ENCODE peak calls at places on chromosome 13, in four cellular contexts. A is mucosa of descending colon, I is brain microvascular endothelial cell, X is ascending aorta. Z is an unnamed sample.
A peak's percentile ranks its signal among the peaks of the same experiment; 100 is the strongest.

GRCh38 chr13:34750078-34750703 is 191.9 kb upstream of the NBEA start:
- DNase-seq in I (no peak), X (no peak), A (no peak), Z (no peak)

GRCh38 chr13:113836917-113837553 is 26.8 kb downstream of the GAS6 start:
- DNase-seq in I (peak; percentile 81), A (peak; percentile 59), X (no peak), Z (no peak)

GRCh38 chr13:105031306-105031705 is 1504.2 kb downstream of the EFNB2 start:
- DNase-seq in X (no peak), I (no peak), A (no peak), Z (no peak)

GRCh38 chr13:44292545-44292944 is 81.1 kb upstream of the SERP2 start:
- DNase-seq in A (no peak), I (no peak), X (no peak), Z (no peak)

GRCh38 chr13:78194904-78195639 is 276.4 kb upstream of the EDNRB start:
- DNase-seq in I (no peak), A (no peak), X (no peak), Z (peak; percentile 23)

GRCh38 chr13:87666826-87667225 is 4.3 kb upstream of the SLITRK5 start:
- DNase-seq in I (no peak), A (no peak), X (no peak), Z (no peak)

GRCh38 chr13:82615043-82615442 is 1267.2 kb downstream of the SLITRK1 start:
- DNase-seq in I (no peak), X (no peak), A (no peak), Z (no peak)

GRCh38 chr13:105703843-105704242 is 831.6 kb downstream of the EFNB2 start:
- DNase-seq in X (no peak), I (no peak), A (no peak), Z (no peak)

GRCh38 chr13:110759710-110760109 is 46.2 kb downstream of the ING1 start:
- DNase-seq in X (no peak), I (peak; percentile 77), A (no peak), Z (no peak)

GRCh38 chr13:113581871-113582270 is 2.7 kb upstream of the TFDP1 start:
- DNase-seq in A (no peak), I (no peak), X (no peak), Z (no peak)

GRCh38 chr13:113948034-113948742 is 25.7 kb downstream of the C13orf46 start:
- DNase-seq in I (no peak), A (peak; percentile 27), X (no peak), Z (no peak)

GRCh38 chr13:41213316-41213715 is 18.9 kb upstream of the KBTBD7 start:
- DNase-seq in X (no peak), I (no peak), A (no peak), Z (no peak)

GRCh38 chr13:38630780-38631179 is 56.1 kb upstream of the FREM2 start:
- DNase-seq in I (peak; percentile 18), X (no peak), A (no peak), Z (no peak)

GRCh38 chr13:84607614-84608013 is 725.3 kb upstream of the SLITRK1 start:
- DNase-seq in X (no peak), I (peak; percentile 56), A (no peak), Z (peak; percentile 21)

GRCh38 chr13:97108535-97108910 is 113.6 kb upstream of the MBNL2 start:
- DNase-seq in A (no peak), I (peak; percentile 46), X (no peak), Z (no peak)

GRCh38 chr13:98143601-98144500 is 957 bp downstream of the FARP1 start:
- DNase-seq in X (no peak), A (no peak), I (no peak), Z (no peak)

GRCh38 chr13:53631511-53631910 is 602.9 kb downstream of the OLFM4 start:
- DNase-seq in A (no peak), X (no peak), I (no peak), Z (no peak)

GRCh38 chr13:98504371-98504963 is 72.4 kb downstream of the STK24 start:
- DNase-seq in I (no peak), X (no peak), A (no peak), Z (no peak)

GRCh38 chr13:40064723-40065122 is 409.3 kb downstream of the COG6 start:
- DNase-seq in I (peak; percentile 84), X (no peak), A (no peak), Z (no peak)

GRCh38 chr13:80945328-80945727 is 604.4 kb upstream of the SPRY2 start:
- DNase-seq in A (no peak), I (no peak), X (no peak), Z (no peak)

GRCh38 chr13:37047032-37047431 is 12.5 kb downstream of the SUPT20H start:
- DNase-seq in I (no peak), X (no peak), A (no peak), Z (no peak)

GRCh38 chr13:42401376-42401775 is 129.4 kb downstream of the AKAP11 start:
- DNase-seq in X (no peak), A (no peak), I (no peak), Z (no peak)

GRCh38 chr13:26494591-26494990 is 62.9 kb upstream of the WASF3 start:
- DNase-seq in X (no peak), A (no peak), I (no peak), Z (no peak)

GRCh38 chr13:39410089-39410901 is 192.7 kb downstream of the LHFPL6 start:
- DNase-seq in A (no peak), X (no peak), I (no peak), Z (no peak)

DNA sequence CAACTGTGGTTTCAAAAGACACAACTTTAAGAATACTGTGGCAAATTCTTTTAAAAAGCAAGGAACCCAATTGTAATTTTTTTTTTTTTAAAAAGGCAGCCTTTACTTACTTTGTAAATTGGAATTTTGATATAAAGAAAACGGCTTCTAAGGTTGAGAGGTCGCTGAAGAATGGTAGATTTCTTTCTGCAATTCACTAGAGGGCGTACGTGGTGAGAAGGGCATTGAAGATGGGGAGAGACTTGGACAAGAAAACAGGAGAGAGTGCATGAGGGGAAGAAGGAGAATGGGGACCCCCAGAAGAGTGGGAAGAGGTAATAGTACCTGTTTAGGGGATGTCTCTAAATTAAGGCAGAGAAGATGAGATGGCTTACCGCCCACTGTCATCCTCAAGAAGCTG is 33.5 kb upstream of the PABPC3 start:
- DNase-seq in I (no peak), X (no peak), A (no peak), Z (no peak)
- TF ChIP-seq CTCF in I (no peak), X (no peak), A (no peak), Z (no peak)

GRCh38 chr13:30648522-30649012 is 30.8 kb downstream of the USPL1 start:
- DNase-seq in A (no peak), I (no peak), X (no peak), Z (no peak)

GRCh38 chr13:30647420-30647819 is 29.7 kb downstream of the USPL1 start:
- DNase-seq in X (no peak), I (no peak), A (no peak), Z (no peak)

GRCh38 chr13:30652746-30653145 is 35.0 kb downstream of the USPL1 start:
- DNase-seq in A (no peak), I (no peak), X (no peak), Z (no peak)

GRCh38 chr13:30645629-30646028 is 27.9 kb downstream of the USPL1 start:
- DNase-seq in X (no peak), I (no peak), A (no peak), Z (no peak)

GRCh38 chr13:30647824-30648521 is 30.3 kb downstream of the USPL1 start:
- DNase-seq in X (no peak), I (no peak), A (no peak), Z (no peak)
- H3K36me3 ChIP-seq in X (peaks cover 49% of the 10 kb centered on the region), I (peaks cover 63% of the 10 kb centered on the region), A (no peaks in the 10 kb centered on the region), Z (no peaks in the 10 kb centered on the region)

GRCh38 chr13:28533441-28534166 is 38.7 kb upstream of the FLT1 start:
- DNase-seq in X (no peak), A (no peak), I (no peak), Z (no peak)

GRCh38 chr13:28531956-28532225 is 37.0 kb upstream of the FLT1 start:
- DNase-seq in X (no peak), A (no peak), I (no peak), Z (no peak)

GRCh38 chr13:28532226-28533048 is 37.5 kb upstream of the FLT1 start:
- DNase-seq in X (no peak), I (no peak), A (peak; percentile 53), Z (no peak)

GRCh38 chr13:28534210-28534609 is 39.3 kb upstream of the FLT1 start:
- DNase-seq in X (no peak), A (no peak), I (no peak), Z (no peak)

DNA sequence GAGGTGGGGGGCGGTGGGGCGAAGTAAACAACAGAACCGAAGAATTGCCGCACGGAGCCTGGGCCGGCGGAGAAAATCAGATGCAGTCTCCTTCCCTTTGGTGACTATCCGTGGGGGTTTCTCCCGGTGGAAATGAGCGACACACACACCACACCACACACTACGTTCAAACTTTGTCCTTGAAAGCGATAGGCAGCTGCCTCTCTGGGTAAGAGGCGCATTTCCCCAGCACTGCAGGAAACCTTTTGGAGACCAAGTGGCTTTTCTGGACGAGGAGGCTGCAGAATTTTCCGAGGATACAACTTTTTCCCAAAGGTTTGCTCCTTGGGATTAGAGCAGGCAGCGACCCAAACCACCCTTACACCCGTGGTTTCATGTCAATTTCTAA is 38.1 kb upstream of the FLT1 start:
- DNase-seq in X (no peak), I (no peak), A (no peak), Z (no peak)
- H3K4me3 ChIP-seq in X (peak overlapping the region; percentile 68), I (peak overlapping the region; percentile 51), A (no peak overlapping the region), Z (no peak overlapping the region)

GRCh38 chr13:109606404-109607028 is 179.9 kb downstream of the IRS2 start:
- DNase-seq in A (no peak), X (no peak), I (no peak), Z (no peak)

GRCh38 chr13:109611912-109612691 is 174.3 kb downstream of the IRS2 start:
- DNase-seq in I (no peak), X (no peak), A (no peak), Z (no peak)

GRCh38 chr13:109608032-109608431 is 178.4 kb downstream of the IRS2 start:
- DNase-seq in X (no peak), I (no peak), A (no peak), Z (no peak)

GRCh38 chr13:109608503-109608902 is 177.9 kb downstream of the IRS2 start:
- DNase-seq in A (no peak), X (no peak), I (no peak), Z (no peak)

GRCh38 chr13:109610517-109610916 is 175.9 kb downstream of the IRS2 start:
- DNase-seq in A (peak; percentile 59), I (no peak), X (no peak), Z (no peak)
- TF ChIP-seq CTCF in A (peak; percentile 19), I (peak; percentile 61), X (no peak), Z (peak; percentile 41)

DNA sequence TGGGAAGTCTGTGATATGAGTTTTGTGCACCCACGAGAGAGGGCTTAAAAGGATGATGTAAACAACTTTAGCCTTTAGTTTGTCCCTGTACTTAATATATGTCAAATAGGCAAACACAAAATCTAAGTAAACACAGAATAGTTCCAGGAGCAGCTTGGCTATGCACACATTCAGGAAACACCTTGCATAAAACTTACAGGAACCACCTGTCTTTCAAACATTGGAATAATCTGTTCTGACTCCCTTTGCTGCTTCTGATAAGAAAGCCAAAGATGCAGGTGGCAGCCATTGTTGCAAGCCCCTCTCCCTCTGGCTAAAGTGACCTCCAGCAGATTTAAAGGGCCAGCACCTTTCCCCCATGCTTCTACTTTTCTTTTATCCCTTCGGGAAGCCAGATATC is 4.7 kb downstream of the EEF1AKMT1 start:
- DNase-seq in A (no peak), X (no peak), I (no peak), Z (no peak)
- H3K36me3 ChIP-seq in A (no peaks in the 10 kb centered on the region), X (peaks cover 3% of the 10 kb centered on the region), I (no peaks in the 10 kb centered on the region), Z (no peaks in the 10 kb centered on the region)

DNA sequence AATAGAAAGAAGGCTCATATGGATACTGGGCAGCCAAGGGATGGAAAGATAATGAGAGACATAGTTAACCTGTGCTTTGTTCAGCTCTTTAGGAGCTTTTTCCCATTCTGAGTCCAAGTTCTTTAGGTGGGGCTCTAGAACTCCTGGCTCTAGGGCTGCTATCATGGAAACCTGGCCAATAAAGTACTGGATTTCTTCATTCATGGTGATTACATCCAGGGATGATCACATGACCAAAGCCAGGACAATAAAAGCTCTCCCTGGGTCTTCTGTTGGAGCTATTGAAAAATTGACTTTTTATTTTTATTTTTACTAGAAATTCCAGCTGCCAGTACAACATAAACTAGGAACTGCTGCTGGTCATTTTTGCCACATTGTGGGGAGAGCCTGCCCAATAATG is 224.8 kb upstream of the STARD13 start:
- DNase-seq in I (no peak), A (no peak), X (no peak), Z (no peak)
- H3K4me3 ChIP-seq in I (no peak overlapping the region), A (no peak overlapping the region), X (no peak overlapping the region), Z (no peak overlapping the region)